ENCODE peak calls at places on chromosomes 16 and 17, in ten cellular contexts. K, D, F, C, W, E, P, I, L and O are unnamed samples.

GRCh38 chr17:33452797-33453196 is 159.7 kb upstream of the ASIC2 start:
- DNase-seq in K (no peak), D (no peak), F (no peak), C (no peak), W (no peak), E (no peak), P (no peak), I (no peak), L (no peak), O (no peak)

GRCh38 chr17:5821057-5821456 is 236.7 kb upstream of the NLRP1 start:
- DNase-seq in K (peak; percentile 12), D (no peak), F (no peak), C (no peak), W (no peak), E (no peak), P (no peak), I (no peak), L (peak; percentile 31), O (no peak)

GRCh38 chr16:75580-76501 is 2.2 kb upstream of the MPG start:
- DNase-seq in K (peak; percentile 77), D (no peak), F (peak; percentile 82), C (peak; percentile 60), W (no peak), E (no peak), P (no peak), I (peak; percentile 88), L (no peak), O (peak; percentile 61)

GRCh38 chr16:47848481-47849109 is 307.2 kb downstream of the ABCC12 start:
- DNase-seq in K (peak; percentile 61), D (no peak), F (no peak), C (no peak), W (no peak), E (no peak), P (no peak), I (no peak), L (no peak), O (no peak)

GRCh38 chr16:50152386-50152806 is 710 bp upstream of the TENT4B start:
- DNase-seq in K (peak; percentile 52), D (peak; percentile 40), F (peak; percentile 32), C (peak; percentile 49), W (peak; percentile 34), E (no peak), P (no peak), I (no peak), L (peak; percentile 95), O (no peak)

GRCh38 chr16:27847030-27847550 is 216.4 kb downstream of the GSG1L start:
- DNase-seq in K (peak; percentile 30), D (no peak), F (no peak), C (peak; percentile 13), W (no peak), E (no peak), P (no peak), I (no peak), L (no peak), O (no peak)

GRCh38 chr17:46930083-46930482 is 7.1 kb downstream of the GOSR2 start:
- DNase-seq in K (no peak), D (no peak), F (no peak), C (no peak), W (no peak), E (no peak), P (no peak), I (no peak), L (no peak), O (no peak)

GRCh38 chr17:33494156-33494555 is 201.1 kb upstream of the ASIC2 start:
- DNase-seq in K (no peak), D (no peak), F (no peak), C (no peak), W (no peak), E (no peak), P (no peak), I (no peak), L (no peak), O (no peak)

GRCh38 chr16:47358816-47359215 is 102.0 kb downstream of the ITFG1 start:
- DNase-seq in K (peak; percentile 37), D (no peak), F (no peak), C (no peak), W (no peak), E (no peak), P (no peak), I (no peak), L (no peak), O (no peak)

GRCh38 chr17:43212641-43213490 is 1.2 kb downstream of the TMEM106A start:
- DNase-seq in K (no peak), D (no peak), F (no peak), C (no peak), W (no peak), E (no peak), P (no peak), I (peak; percentile 60), L (peak; percentile 36), O (no peak)

DNA sequence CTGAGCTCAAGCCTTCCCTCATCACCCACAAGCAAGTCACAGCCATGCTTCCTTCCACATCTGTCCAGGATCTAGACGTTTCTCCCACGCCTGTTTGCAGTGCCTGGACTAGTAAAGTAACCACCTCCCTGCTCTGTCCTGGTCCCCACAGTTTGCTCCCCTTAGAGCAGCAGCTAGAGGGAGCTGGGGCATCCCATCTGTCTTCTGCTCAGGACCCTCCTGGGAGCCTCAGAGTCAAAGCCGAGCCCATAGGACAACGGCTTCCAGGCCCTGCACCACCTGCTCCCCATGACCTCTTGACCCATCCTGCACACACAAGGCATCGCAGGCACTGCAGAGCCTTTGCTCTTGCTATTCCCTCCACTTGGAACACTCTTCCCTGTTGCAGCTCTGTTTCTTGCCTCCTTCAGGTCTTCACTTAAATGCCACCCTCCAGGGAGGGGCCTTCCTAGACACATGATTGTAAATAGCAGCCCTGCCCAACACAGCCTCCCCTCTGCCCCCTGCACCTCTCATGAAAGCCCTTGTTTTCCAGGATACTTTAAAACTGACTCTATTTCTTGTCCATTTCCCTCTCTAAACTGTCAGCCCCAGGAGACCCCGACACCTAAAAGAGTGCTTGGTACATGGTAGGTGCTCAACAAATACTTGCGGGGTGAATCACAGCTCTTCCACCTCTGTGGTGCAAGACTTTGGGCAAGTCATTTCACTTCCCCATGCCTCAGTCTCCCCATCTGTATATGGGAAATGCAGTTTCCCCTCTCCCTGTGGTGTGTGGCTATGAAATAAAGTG is 3.1 kb downstream of the NATD1 start:
- DNase-seq in K (no peak), D (no peak), F (no peak), C (no peak), W (no peak), E (no peak), P (no peak), I (no peak), L (no peak), O (no peak)
- TF ChIP-seq CTCF in K (no peak), D (no peak), F (no peak), C (no peak), W (no peak), E (no peak), P (no peak), I (peak; percentile 11), L (no peak), O (no peak)

DNA sequence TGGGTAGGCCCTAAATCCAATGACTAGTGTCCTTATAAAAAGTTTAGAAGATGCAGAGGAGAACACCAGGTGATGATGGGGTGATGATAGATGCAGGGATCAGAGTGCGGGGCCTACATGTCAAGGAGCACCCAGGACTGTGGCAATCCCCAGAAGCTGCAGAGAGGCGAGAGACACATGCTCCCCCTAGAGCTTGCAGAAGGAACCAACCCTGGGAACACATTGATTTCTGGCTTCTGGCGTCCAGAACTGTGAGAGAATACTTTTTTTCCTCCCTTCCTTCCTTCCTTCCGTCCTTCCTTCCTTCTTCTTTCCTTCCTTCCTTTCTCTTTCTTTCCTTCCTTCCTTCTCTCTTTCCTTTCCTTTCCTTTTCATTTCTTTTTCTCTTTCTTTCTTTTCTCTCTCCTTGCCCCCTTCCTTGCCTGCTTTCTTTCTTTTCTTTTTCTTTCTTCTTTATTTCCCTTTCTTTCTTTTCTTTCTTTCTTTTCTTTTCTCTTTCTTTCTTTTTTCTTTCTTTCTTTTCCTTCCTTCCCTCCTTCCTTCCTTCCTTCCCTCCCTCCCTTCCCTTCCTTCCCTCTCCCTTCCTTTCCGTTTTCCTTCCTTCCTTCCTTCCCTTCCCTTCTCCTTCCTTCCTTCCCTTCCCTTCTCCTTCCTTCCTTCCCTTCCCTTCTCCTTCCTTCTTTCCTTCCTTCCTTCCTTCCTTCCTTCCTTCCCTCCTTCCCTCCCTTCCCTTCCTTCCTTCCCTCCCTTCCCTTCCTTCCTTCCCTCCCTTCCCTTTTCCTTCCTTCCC is 134.3 kb downstream of the HAPSTR1 start:
- DNase-seq in K (no peak), D (no peak), F (no peak), C (no peak), W (peak; percentile 41), E (no peak), P (no peak), I (peak; percentile 21), L (peak; percentile 28), O (no peak)
- TF ChIP-seq CTCF in K (peak; percentile 9), D (peak; percentile 32), F (no peak), C (no peak), W (no peak), E (peak; percentile 40), P (peak; percentile 18), I (peak; percentile 65), L (peak; percentile 48), O (no peak)

DNA sequence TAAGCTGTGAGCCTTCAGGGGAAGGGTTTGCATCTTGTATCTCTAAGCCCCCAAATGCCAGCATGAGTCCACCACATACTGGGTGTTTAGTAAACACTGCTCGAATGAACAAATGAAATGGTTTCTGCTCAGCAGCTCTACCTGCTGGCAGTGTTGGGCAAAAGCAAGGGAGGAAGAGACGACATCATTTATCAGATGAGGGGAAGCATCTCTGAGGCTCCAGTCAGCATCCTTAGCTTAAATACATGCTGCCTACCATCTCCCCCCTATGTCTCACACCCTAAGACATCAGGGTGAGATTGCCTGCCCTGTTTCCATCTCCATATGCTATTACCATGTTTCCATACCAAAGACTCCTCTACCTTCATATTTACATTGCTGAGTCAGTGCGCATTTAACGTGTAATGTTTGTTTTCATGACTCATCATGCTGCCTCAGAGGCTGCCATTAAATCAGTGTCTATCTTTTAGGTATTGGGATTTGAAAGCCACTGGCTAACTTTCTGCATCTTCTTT is 379.8 kb downstream of the UTP18 start:
- DNase-seq in K (no peak), D (peak; percentile 22), F (no peak), C (no peak), W (no peak), E (no peak), P (no peak), I (peak; percentile 36), L (peak; percentile 17), O (no peak)
- TF ChIP-seq CTCF in K (no peak), D (peak; percentile 71), F (no peak), C (no peak), W (no peak), E (no peak), P (no peak), I (peak; percentile 75), L (peak; percentile 42), O (no peak)

GRCh38 chr17:80755650-80756405 is 211.2 kb downstream of the RPTOR start:
- DNase-seq in K (no peak), D (no peak), F (no peak), C (no peak), W (no peak), E (no peak), P (no peak), I (no peak), L (no peak), O (no peak)
- TF ChIP-seq CTCF in K (peak; percentile 44), D (peak; percentile 44), F (no peak), C (no peak), W (peak; percentile 16), E (peak; percentile 19), P (peak; percentile 1), I (peak; percentile 36), L (no peak), O (no peak)